ENCODE peak calls at places on chromosomes 12 and 14, in five cellular contexts. O is lung, Z is foreskin fibroblast, X is neural progenitor cell, D is astrocyte of the cerebellum. S is an unnamed sample.

GRCh38 chr14:72686101-72686500 is 207.8 kb downstream of the DPF3 start:
- DNase-seq in Z (no peak), D (no peak), O (no peak), X (no peak), S (no peak)

GRCh38 chr12:108635201-108635996 is 1.7 kb upstream of the SELPLG start:
- DNase-seq in D (no peak), O (no peak), X (peak), Z (peak), S (no peak)

GRCh38 chr12:2797721-2798418 is 3.1 kb downstream of the FKBP4 start:
- DNase-seq in O (no peak), Z (peak), D (no peak), X (no peak), S (no peak)

GRCh38 chr14:87896393-87897380 is 96.3 kb downstream of the GALC start:
- DNase-seq in Z (peak), X (peak), D (peak), O (no peak), S (peak)

GRCh38 chr14:93011650-93012317 is 88.8 kb downstream of the CHGA start:
- DNase-seq in X (no peak), O (no peak), Z (no peak), D (no peak), S (no peak)

GRCh38 chr14:76676539-76676938 is 84.7 kb upstream of the VASH1 start:
- DNase-seq in D (no peak), X (no peak), Z (no peak), O (no peak), S (no peak)

GRCh38 chr12:54631551-54631950 is 3.1 kb downstream of the LACRT start:
- DNase-seq in D (no peak), Z (no peak), X (no peak), O (no peak), S (no peak)

GRCh38 chr14:98182385-98183055 is 1089.5 kb downstream of the BCL11B start:
- DNase-seq in D (peak), O (no peak), Z (no peak), X (no peak), S (no peak)

GRCh38 chr14:22597771-22598098 is 365 bp upstream of the ABHD4 start:
- DNase-seq in X (no peak), Z (no peak), D (no peak), O (no peak), S (no peak)

GRCh38 chr12:30047499-30048262 is 263.9 kb upstream of the TMTC1 start:
- DNase-seq in D (peak), X (no peak), Z (peak), O (no peak), S (no peak)

GRCh38 chr14:28542040-28542439 is 224.5 kb upstream of the FOXG1 start:
- DNase-seq in D (peak), Z (peak), O (no peak), X (no peak), S (no peak)

GRCh38 chr14:78358631-78359030 is 188.5 kb downstream of the NRXN3 start:
- DNase-seq in O (no peak), Z (no peak), D (peak), X (no peak), S (no peak)

GRCh38 chr12:23630524-23630923 is 318.9 kb downstream of the SOX5 start:
- DNase-seq in D (no peak), X (no peak), O (no peak), Z (no peak), S (no peak)

GRCh38 chr14:61104358-61104757 is 123.3 kb downstream of the SLC38A6 start:
- DNase-seq in Z (no peak), D (no peak), O (no peak), X (no peak), S (no peak)

GRCh38 chr12:34399631-34400422 is 377.5 kb downstream of the ALG10 start:
- DNase-seq in X (no peak), O (peak), D (no peak), Z (no peak), S (no peak)

GRCh38 chr14:72479471-72479931 is 414.4 kb downstream of the DPF3 start:
- DNase-seq in O (no peak), Z (peak), D (peak), X (peak), S (no peak)

GRCh38 chr14:72457641-72458040 is 436.3 kb downstream of the DPF3 start:
- DNase-seq in D (no peak), X (no peak), O (no peak), Z (peak), S (no peak)

GRCh38 chr14:58663494-58664111 is 25.8 kb downstream of the DACT1 start:
- DNase-seq in Z (peak), D (peak), O (no peak), X (no peak), S (peak)

GRCh38 chr12:16346931-16347330 is 514 bp upstream of the MGST1 start:
- DNase-seq in D (no peak), O (no peak), Z (no peak), X (no peak), S (no peak)

GRCh38 chr12:110247340-110248095 is 33.5 kb upstream of the ATP2A2 start:
- DNase-seq in X (no peak), D (no peak), O (no peak), Z (no peak), S (no peak)

GRCh38 chr12:91978143-91978542 is 167.5 kb downstream of the BTG1 start:
- DNase-seq in Z (peak), D (no peak), X (no peak), O (no peak), S (no peak)

GRCh38 chr12:123050331-123050809 is 69.9 kb downstream of the ARL6IP4 start:
- DNase-seq in Z (peak), O (no peak), X (no peak), D (no peak), S (no peak)

GRCh38 chr12:30440826-30441602 is 254.7 kb downstream of the IPO8 start:
- DNase-seq in Z (peak), O (no peak), X (peak), D (no peak), S (no peak)

GRCh38 chr14:99351166-99352007 is 79.4 kb upstream of the BCL11B start:
- DNase-seq in Z (no peak), O (no peak), X (no peak), D (no peak), S (no peak)

GRCh38 chr12:18242380-18243089 is 18.8 kb upstream of the PIK3C2G start:
- DNase-seq in D (no peak), X (no peak), O (no peak), Z (no peak), S (no peak)

GRCh38 chr14:24297190-24297964 is 2.2 kb downstream of the DHRS1 start:
- DNase-seq in Z (peak), X (peak), D (no peak), O (no peak), S (no peak)

GRCh38 chr12:106790020-106790419 is 15.5 kb downstream of the RIC8B start:
- DNase-seq in D (no peak), X (no peak), Z (no peak), O (no peak), S (no peak)

GRCh38 chr12:92421042-92421441 is 275.4 kb upstream of the BTG1 start:
- DNase-seq in O (no peak), X (no peak), D (no peak), Z (no peak), S (no peak)

GRCh38 chr14:103161054-103161397 is 37.8 kb downstream of the TNFAIP2 start:
- DNase-seq in Z (no peak), O (no peak), D (no peak), X (no peak), S (no peak)

GRCh38 chr14:95345032-95345431 is 25.3 kb upstream of the CLMN start:
- DNase-seq in X (no peak), O (no peak), D (no peak), Z (no peak), S (no peak)

GRCh38 chr14:44782775-44783238 is 178.9 kb downstream of the KLHL28 start:
- DNase-seq in Z (no peak), D (peak), X (no peak), O (no peak), S (no peak)

GRCh38 chr12:95390192-95390591 is 83.8 kb upstream of the METAP2 start:
- DNase-seq in X (no peak), D (no peak), O (no peak), Z (no peak), S (no peak)

GRCh38 chr12:18422849-18423248 is 161.5 kb downstream of the PIK3C2G start:
- DNase-seq in Z (peak), O (no peak), X (no peak), D (no peak), S (no peak)

GRCh38 chr14:92645841-92646478 is 102.5 kb downstream of the LGMN start:
- DNase-seq in X (no peak), D (no peak), O (no peak), Z (peak), S (no peak)

GRCh38 chr12:116545936-116546335 is 13.2 kb upstream of the MAP1LC3B2 start:
- DNase-seq in X (no peak), Z (no peak), O (no peak), D (no peak), S (no peak)
- H3K4me3 ChIP-seq in X (no peak), Z (no peak), O (no peak), D (no peak), S (no peak)

GRCh38 chr14:64293976-64294671 is at the start of gene ESR2:
- DNase-seq in O (no peak), Z (peak), D (no peak), X (peak), S (no peak)

GRCh38 chr14:64296561-64296960 is 2.4 kb upstream of the ESR2 start:
- DNase-seq in D (no peak), X (no peak), O (no peak), Z (peak), S (no peak)

GRCh38 chr14:64303471-64303917 is 9.3 kb upstream of the ESR2 start:
- DNase-seq in O (no peak), X (peak), Z (peak), D (peak), S (peak)

GRCh38 chr14:64294672-64295413 is 672 bp upstream of the ESR2 start:
- DNase-seq in O (peak), D (no peak), X (peak), Z (peak), S (no peak)

GRCh38 chr14:64298773-64299172 is 4.6 kb upstream of the ESR2 start:
- DNase-seq in O (no peak), Z (peak), D (no peak), X (no peak), S (no peak)
- TF ChIP-seq CTCF in O (no peak), Z (no peak), D (no peak), X (no peak), S (no peak)

DNA sequence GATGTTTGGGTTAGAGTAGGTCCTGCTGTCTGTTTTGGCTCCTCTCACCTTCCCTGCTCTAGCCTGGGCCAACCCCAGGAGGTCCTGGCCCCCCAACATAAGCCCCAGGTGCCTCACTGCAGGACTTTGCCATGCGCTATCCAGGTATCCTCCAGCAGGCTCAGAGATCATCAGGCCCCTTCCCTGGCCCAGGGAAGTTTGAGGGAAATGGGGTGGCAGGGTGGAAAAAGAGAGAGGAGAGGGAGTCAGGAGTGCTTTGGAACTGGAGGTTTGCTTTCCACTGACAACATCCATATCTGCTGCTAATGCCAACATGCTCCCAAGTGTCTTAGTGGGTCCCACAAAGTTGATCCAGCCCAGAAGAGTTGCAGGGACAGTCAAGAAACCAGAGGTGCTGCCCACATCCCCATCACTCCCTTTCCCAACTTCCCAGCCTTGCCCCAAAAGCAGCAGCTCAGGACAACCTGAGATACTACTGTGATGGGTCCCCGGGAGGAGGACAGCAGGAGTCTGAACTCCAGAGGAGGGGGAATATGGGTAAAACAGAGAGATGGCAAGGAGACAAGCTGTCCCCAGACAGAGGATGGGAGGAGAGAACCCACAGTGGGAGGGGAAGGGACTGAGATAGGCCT is 677 bp downstream of the TNS2 start:
- DNase-seq in Z (no peak), O (peak), D (no peak), X (no peak), S (no peak)
- H3K4me3 ChIP-seq in Z (peak), O (peak), D (peak), X (peak), S (peak)

GRCh38 chr12:62789856-62790255 is 145.1 kb downstream of the PPM1H start:
- DNase-seq in X (no peak), Z (no peak), D (no peak), O (no peak), S (no peak)
- TF ChIP-seq CTCF in X (no peak), Z (no peak), D (no peak), O (no peak), S (no peak)

DNA sequence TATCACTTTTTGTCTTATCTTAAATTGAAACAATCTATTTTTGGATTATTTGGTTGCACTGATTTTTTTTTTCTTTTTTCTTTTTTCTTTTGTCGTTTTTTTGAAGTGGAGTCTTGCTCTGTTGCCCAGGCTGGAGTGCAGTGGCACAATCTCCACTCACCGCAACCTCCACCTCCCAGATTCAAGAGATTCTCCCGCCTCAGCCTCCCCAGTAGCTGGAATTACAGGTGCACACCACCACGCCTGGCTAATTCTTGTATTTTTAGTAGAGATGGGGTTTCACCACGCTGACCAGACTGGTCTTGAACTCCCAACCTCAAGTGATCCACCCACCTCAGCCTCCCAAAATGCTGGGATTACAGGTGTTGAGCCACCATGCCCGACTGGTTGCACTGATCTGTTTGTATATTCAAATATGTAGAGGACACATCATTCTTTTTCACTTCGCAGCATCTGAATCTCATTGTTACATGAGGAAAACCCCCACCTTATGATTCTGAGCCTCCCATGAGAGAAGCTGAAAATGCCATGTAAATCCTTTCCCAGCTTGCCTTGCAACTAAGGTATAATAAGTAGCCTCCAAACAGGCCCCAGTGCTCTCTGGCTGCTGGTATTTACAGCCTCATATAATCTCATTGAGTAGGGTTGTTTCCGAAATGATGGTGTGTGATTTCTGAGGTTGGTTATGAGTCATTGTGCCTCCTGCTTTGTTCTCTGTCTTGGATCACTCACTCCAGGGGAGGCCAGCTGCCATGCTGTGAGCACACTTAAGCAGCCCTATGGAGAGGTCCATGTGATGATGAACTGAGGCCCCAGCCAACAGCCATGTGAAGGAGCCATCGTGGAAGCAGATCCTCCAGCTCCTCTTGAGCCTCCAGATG is 5.2 kb upstream of the HSP90B1 start:
- DNase-seq in Z (peak), X (no peak), O (no peak), D (peak), S (peak)
- H3K4me3 ChIP-seq in Z (no peak), X (no peak), O (no peak), D (no peak), S (no peak)

DNA sequence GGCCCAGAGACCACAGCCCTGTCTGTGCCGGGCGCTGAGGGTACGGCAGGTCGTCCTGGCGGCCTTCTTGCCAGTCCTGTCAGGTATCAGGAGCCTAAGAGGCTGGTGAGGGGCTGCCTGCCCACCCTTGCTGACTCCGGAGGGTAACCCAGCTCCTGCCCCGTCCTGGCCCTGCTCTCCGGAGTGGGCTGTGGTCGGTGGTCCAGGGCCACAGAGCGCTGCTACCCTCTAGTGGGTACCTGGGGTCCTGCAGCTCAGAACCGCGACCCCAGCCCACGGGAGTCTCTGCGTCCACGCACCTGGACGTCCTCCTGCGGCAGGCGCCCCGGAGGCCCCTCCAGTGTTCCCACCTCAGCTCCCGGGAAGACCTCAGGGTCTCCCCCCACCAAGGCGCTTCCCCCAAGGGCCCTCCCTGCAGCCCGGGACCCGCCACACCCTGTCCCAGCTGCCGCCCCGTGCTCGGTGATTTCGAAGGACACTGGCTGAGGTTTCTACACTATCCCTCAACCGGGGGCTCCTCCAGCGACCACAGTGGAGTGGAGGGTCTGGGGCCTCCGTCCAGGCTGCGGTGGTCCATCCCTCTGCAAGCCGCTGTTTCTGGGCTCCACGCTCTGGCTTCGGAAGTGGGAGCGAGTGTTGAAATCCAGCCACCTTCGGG is 75.9 kb upstream of the FBRSL1 start:
- DNase-seq in X (peak), O (no peak), Z (no peak), D (no peak), S (no peak)
- TF ChIP-seq CTCF in X (peak), O (no peak), Z (peak), D (peak), S (peak)

GRCh38 chr12:1204581-1205121 is 213.6 kb downstream of the ERC1 start:
- DNase-seq in O (no peak), X (no peak), D (no peak), Z (no peak), S (no peak)
- H3K4me3 ChIP-seq in O (no peak), X (no peak), D (peak), Z (peak), S (no peak)

S was measured in HFF-Myc.